ENCODE peak calls at places on chromosome 16, in six cellular contexts. One of them, this sample, is unnamed.

GRCh38 chr16:17224859-17225258 is 245.9 kb downstream of the XYLT1 start:
- DNase-seq in keratinocyte: no peak
- DNase-seq in GM13976: peak
- DNase-seq in left ventricle myocardium inferior: peak
- DNase-seq in astrocyte of the spinal cord: peak
- DNase-seq in aorta: no peak
- DNase-seq in this sample: peak

GRCh38 chr16:57544129-57544653 is 1.7 kb downstream of the ADGRG5 start:
- DNase-seq in left ventricle myocardium inferior: no peak
- DNase-seq in GM13976: peak
- DNase-seq in aorta: peak
- DNase-seq in keratinocyte: no peak
- DNase-seq in astrocyte of the spinal cord: no peak
- DNase-seq in this sample: no peak

GRCh38 chr16:88959022-88959421 is 18.0 kb downstream of the CBFA2T3 start:
- DNase-seq in keratinocyte: no peak
- DNase-seq in left ventricle myocardium inferior: no peak
- DNase-seq in astrocyte of the spinal cord: no peak
- DNase-seq in aorta: no peak
- DNase-seq in GM13976: no peak
- DNase-seq in this sample: no peak

GRCh38 chr16:54482892-54483574 is 196.4 kb upstream of the IRX3 start:
- DNase-seq in keratinocyte: no peak
- DNase-seq in left ventricle myocardium inferior: peak
- DNase-seq in aorta: no peak
- DNase-seq in GM13976: no peak
- DNase-seq in astrocyte of the spinal cord: no peak
- DNase-seq in this sample: no peak

GRCh38 chr16:17777461-17777863 is 306.7 kb upstream of the XYLT1 start:
- DNase-seq in astrocyte of the spinal cord: peak
- DNase-seq in GM13976: no peak
- DNase-seq in keratinocyte: no peak
- DNase-seq in left ventricle myocardium inferior: no peak
- DNase-seq in aorta: no peak
- DNase-seq in this sample: no peak

GRCh38 chr16:28212532-28212873 is 738 bp upstream of the XPO6 start:
- DNase-seq in astrocyte of the spinal cord: peak
- DNase-seq in keratinocyte: no peak
- DNase-seq in aorta: no peak
- DNase-seq in GM13976: no peak
- DNase-seq in left ventricle myocardium inferior: no peak
- DNase-seq in this sample: no peak

GRCh38 chr16:30527635-30528178 is 1.3 kb upstream of the ZNF768 start:
- DNase-seq in astrocyte of the spinal cord: no peak
- DNase-seq in aorta: no peak
- DNase-seq in left ventricle myocardium inferior: no peak
- DNase-seq in keratinocyte: no peak
- DNase-seq in GM13976: peak
- DNase-seq in this sample: no peak

GRCh38 chr16:85332175-85332574 is 219.9 kb upstream of the CIBAR2 start:
- DNase-seq in keratinocyte: no peak
- DNase-seq in left ventricle myocardium inferior: no peak
- DNase-seq in aorta: no peak
- DNase-seq in GM13976: no peak
- DNase-seq in astrocyte of the spinal cord: no peak
- DNase-seq in this sample: no peak

GRCh38 chr16:57416084-57416483 is 11.5 kb downstream of the CCL17 start:
- DNase-seq in astrocyte of the spinal cord: no peak
- DNase-seq in GM13976: no peak
- DNase-seq in left ventricle myocardium inferior: no peak
- DNase-seq in keratinocyte: no peak
- DNase-seq in aorta: no peak
- DNase-seq in this sample: no peak

GRCh38 chr16:85183564-85183963 is 71.3 kb upstream of the CIBAR2 start:
- DNase-seq in keratinocyte: no peak
- DNase-seq in aorta: no peak
- DNase-seq in left ventricle myocardium inferior: no peak
- DNase-seq in astrocyte of the spinal cord: no peak
- DNase-seq in GM13976: no peak
- DNase-seq in this sample: no peak

This sample was measured in tibial artery.